ENCODE peak calls at places on chromosomes 16 and 17, in six cellular contexts. P is mesendoderm, H is IMR-90, K is H1, D is H9, Y is mesenchymal stem cell. Z is an unnamed sample.
A peak's percentile ranks its signal among the peaks of the same experiment; 100 is the strongest.

GRCh38 chr16:67281536-67282446 is 2.5 kb downstream of the PLEKHG4 start:
- DNase-seq in H (no peak), D (no peak), Y (no peak), P (no peak), K (no peak), Z (no peak)

GRCh38 chr17:67506966-67507365 is 129.9 kb downstream of the PITPNC1 start:
- DNase-seq in K (no peak), H (peak; percentile 95), Y (peak; percentile 27), D (no peak), P (no peak), Z (no peak)

GRCh38 chr16:19559242-19559910 is 3.9 kb downstream of the VPS35L start:
- DNase-seq in H (peak; percentile 69), Y (peak; percentile 73), D (no peak), K (no peak), P (peak; percentile 46), Z (peak; percentile 59)

GRCh38 chr17:4301066-4301465 is 37.3 kb upstream of the ANKFY1 start:
- DNase-seq in Y (no peak), D (no peak), P (no peak), H (no peak), K (no peak), Z (no peak)

GRCh38 chr16:11023640-11024039 is 79.3 kb downstream of the CLEC16A start:
- DNase-seq in K (no peak), D (no peak), P (no peak), Y (no peak), H (no peak), Z (no peak)

GRCh38 chr16:35574454-35575431 is 2115.3 kb downstream of the TP53TG3F start:
- DNase-seq in D (no peak), Y (no peak), H (no peak), K (no peak), P (no peak), Z (no peak)

GRCh38 chr16:86680137-86680536 is 101.8 kb downstream of the FOXL1 start:
- DNase-seq in K (no peak), P (no peak), H (peak; percentile 85), D (no peak), Y (peak; percentile 75), Z (no peak)

GRCh38 chr17:33072421-33073175 is 81.0 kb downstream of the SPACA3 start:
- DNase-seq in K (no peak), H (no peak), Y (peak; percentile 1), D (no peak), P (no peak), Z (no peak)

GRCh38 chr16:46756772-46757171 is 8.6 kb upstream of the MYLK3 start:
- DNase-seq in Y (no peak), H (no peak), D (no peak), P (no peak), K (no peak), Z (no peak)

GRCh38 chr17:79715318-79716182 is 15.2 kb upstream of the ENPP7 start:
- DNase-seq in Y (no peak), D (no peak), K (no peak), H (no peak), P (no peak), Z (no peak)

GRCh38 chr16:29821663-29822115 is 1.4 kb downstream of the MVP start:
- DNase-seq in H (peak; percentile 79), D (no peak), Y (peak; percentile 86), K (no peak), P (peak; percentile 60), Z (no peak)

GRCh38 chr17:80752369-80752705 is 207.7 kb downstream of the RPTOR start:
- DNase-seq in K (no peak), H (no peak), D (no peak), Y (no peak), P (no peak), Z (no peak)

GRCh38 chr17:50542795-50543774 is 3.9 kb upstream of the SPATA20 start:
- DNase-seq in D (no peak), H (no peak), P (no peak), Y (no peak), K (no peak), Z (no peak)

GRCh38 chr17:39626171-39626670 is 531 bp upstream of the PPP1R1B start:
- DNase-seq in Y (no peak), P (no peak), K (no peak), H (no peak), D (no peak), Z (no peak)

GRCh38 chr17:76264755-76265623 is at the start of gene UBALD2:
- DNase-seq in H (peak; percentile 100), P (peak; percentile 99), Y (peak; percentile 100), K (peak; percentile 92), D (peak; percentile 100), Z (peak; percentile 94)
- H3K18ac ChIP-seq in H (peak within 1 kb of the TSS; percentile 54), P (peak within 1 kb of the TSS; percentile 88), Y (peak within 1 kb of the TSS; percentile 86), K (no peak within 1 kb of the TSS), D (peak within 1 kb of the TSS; percentile 76), Z (peak within 1 kb of the TSS; percentile 94)

DNA sequence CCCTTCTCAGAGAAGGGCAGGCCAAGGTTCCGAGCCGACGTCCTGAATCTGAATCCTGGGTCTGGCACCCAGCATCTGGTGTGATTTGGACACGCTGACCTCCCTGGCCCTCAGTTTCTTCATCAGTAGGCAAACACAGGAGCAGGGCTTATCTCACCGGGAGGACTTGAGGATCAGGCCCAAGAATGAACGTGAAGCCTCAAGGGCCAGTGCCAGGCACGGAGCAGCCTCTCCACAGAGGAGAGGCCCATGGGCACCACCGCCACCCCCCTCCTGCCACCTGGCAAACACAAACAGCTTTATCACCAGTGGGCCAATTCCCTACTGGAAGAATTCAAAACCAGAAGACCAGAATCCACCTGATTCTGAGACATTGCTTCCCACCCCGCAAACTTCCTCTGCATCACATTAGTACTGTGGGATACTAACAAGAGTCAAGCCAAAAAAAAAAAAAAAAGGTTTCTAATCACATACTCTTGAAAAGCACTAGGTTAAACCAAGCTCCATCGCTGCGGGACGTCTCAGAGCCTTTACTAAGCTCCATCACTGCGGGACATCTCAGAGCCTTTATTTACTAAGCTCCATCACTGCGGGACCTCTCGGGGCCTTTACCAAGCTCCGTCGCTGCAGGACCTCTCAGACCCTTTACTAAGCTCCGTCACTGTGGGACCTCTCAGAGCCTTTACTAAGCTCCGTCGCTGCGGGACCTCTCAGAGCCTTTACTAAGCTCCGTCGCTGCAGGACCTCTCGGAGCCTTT is 68.0 kb upstream of the DOC2B start:
- DNase-seq in P (no peak), Y (no peak), D (no peak), H (no peak), K (no peak), Z (no peak)
- H3K18ac ChIP-seq in P (no peak overlapping the region), Y (no peak overlapping the region), D (no peak overlapping the region), H (no peak overlapping the region), K (no peak overlapping the region), Z (peak overlapping the region; percentile 59)

GRCh38 chr17:74015316-74015715 is 188.2 kb upstream of the RPL38 start:
- DNase-seq in Y (no peak), H (no peak), D (no peak), K (no peak), P (no peak), Z (no peak)

GRCh38 chr17:74012465-74012864 is 191.0 kb upstream of the RPL38 start:
- DNase-seq in Y (no peak), D (no peak), H (no peak), P (no peak), K (no peak), Z (no peak)

GRCh38 chr17:74010903-74011302 is 192.6 kb upstream of the RPL38 start:
- DNase-seq in Y (no peak), H (no peak), K (no peak), P (no peak), D (no peak), Z (no peak)

GRCh38 chr17:74008196-74008595 is 195.3 kb upstream of the RPL38 start:
- DNase-seq in Y (no peak), K (peak; percentile 21), D (peak; percentile 87), H (no peak), P (peak; percentile 88), Z (no peak)

DNA sequence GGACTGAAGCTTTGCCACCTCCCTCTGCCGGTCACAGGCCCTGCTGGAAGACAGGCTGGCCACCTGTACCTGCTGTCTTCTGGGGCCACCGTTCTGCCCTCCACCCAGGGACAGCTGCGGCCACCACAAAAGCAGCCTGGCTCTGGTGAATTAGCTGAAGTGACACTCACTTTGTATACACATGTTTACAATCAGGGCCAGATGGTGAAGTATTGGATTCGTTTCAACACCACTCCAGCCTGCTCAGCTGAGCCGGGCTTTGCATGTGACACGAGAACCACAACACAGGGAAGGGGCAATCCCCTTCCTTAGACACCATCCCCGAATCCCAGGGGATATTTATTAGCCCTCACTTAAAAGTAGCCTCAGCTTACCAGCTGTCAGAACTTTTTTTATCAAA is 191.5 kb upstream of the RPL38 start:
- DNase-seq in P (no peak), K (no peak), D (no peak), Y (peak; percentile 21), H (no peak), Z (no peak)
- H3K18ac ChIP-seq in P (no peak overlapping the region), K (no peak overlapping the region), D (no peak overlapping the region), Y (no peak overlapping the region), H (no peak overlapping the region), Z (peak overlapping the region; percentile 58)

GRCh38 chr16:81492307-81492706 is 47.7 kb downstream of the CMIP start:
- DNase-seq in H (no peak), P (no peak), K (no peak), D (no peak), Y (no peak), Z (peak; percentile 31)
- H3K18ac ChIP-seq in H (no peak overlapping the region), P (no peak overlapping the region), K (no peak overlapping the region), D (no peak overlapping the region), Y (no peak overlapping the region), Z (peak overlapping the region; percentile 76)

DNA sequence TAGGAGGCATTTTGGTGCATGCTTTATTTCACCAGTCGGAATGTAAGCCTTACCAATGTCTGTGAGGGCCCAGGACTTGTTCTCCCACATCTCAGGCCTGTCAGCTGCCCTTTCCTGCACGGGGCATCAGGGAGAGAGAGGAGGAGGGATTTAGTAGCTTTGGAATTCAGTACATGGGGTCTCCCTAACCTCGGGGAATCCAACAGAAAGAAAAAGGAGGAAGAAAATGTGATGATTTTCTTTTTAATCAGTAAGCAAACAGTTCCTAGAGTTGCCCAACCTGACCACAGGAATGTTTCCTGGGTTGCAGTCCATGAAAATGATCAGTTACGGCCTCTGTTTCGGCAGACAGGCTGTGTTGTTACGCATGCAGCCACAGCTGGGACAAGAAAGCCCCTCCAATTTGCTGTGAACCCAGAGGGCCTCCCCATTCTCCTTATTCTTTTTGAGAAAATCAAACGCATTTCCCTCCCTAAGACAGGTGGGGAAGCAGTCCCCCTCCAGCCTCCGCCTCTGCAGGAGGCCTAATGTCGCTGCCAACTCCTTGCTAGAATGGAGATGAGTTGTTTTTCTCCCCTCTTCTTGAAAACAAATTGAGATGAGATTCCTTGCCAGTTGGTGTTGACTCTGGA is 53.1 kb upstream of the TANGO6 start:
- DNase-seq in D (no peak), H (peak; percentile 69), P (peak; percentile 45), Y (peak; percentile 82), K (no peak), Z (no peak)
- H3K18ac ChIP-seq in D (no peak overlapping the region), H (no peak overlapping the region), P (no peak overlapping the region), Y (no peak overlapping the region), K (peak overlapping the region; percentile 89), Z (no peak overlapping the region)

DNA sequence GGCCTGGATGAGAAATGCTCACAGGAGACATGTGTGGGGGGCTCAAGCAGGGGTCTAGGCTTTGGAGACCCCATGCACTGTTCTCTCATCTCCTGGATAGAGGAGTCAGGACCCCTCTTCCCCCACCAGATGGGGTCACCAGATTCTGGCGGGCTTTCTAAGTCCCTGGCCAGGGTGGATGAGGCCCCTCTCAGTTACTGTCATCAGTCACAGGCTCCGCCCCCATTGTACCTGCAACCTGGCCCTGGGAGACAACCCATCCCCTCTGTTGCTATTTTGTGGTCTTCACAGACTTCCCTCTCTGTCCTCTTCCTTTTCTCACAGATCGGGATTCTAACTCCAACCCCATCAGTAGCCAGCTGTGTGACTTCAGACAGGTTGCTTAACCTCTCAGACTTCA is 33.5 kb upstream of the NDRG4 start:
- DNase-seq in H (no peak), K (no peak), P (no peak), D (no peak), Y (no peak), Z (no peak)
- H3K18ac ChIP-seq in H (no peak overlapping the region), K (no peak overlapping the region), P (no peak overlapping the region), D (no peak overlapping the region), Y (no peak overlapping the region), Z (no peak overlapping the region)

Z was measured in neuronal stem cell.